ENCODE peak calls at places on chromosomes 4 and X, in seven cellular contexts. X is GM13977, U is activated B cell treated with CpG ODN at 0.5 μM for 24 hours, P is GM10248, L is LNCaP clone FGC, B is heart right ventricle, J is choroid plexus epithelial cell. Y is an unnamed sample.

GRCh38 chr4:7733801-7734650 is 205.6 kb downstream of the AFAP1 start:
- DNase-seq in P (no peak), U (no peak), L (no peak), X (no peak), B (no peak), J (no peak), Y (no peak)

GRCh38 chrX:456146-456545 is 69.4 kb upstream of the PPP2R3B start:
- DNase-seq in U (no peak), J (no peak), X (no peak), L (no peak), B (no peak), P (no peak), Y (no peak)

GRCh38 chr4:183304067-183304466 is 16.0 kb downstream of the CLDN22 start:
- DNase-seq in U (no peak), B (no peak), P (no peak), J (no peak), L (no peak), X (no peak), Y (no peak)

GRCh38 chrX:30570505-30570904 is 7.1 kb downstream of the TASL start:
- DNase-seq in P (no peak), X (no peak), J (peak), L (no peak), U (no peak), B (no peak), Y (no peak)

GRCh38 chr4:128635141-128635911 is 174.2 kb upstream of the JADE1 start:
- DNase-seq in P (no peak), J (peak), X (no peak), U (no peak), L (peak), B (peak), Y (no peak)

GRCh38 chrX:54961750-54962149 is 32.2 kb downstream of the PFKFB1 start:
- DNase-seq in J (no peak), U (no peak), P (no peak), L (no peak), B (no peak), X (no peak), Y (no peak)

GRCh38 chrX:45849261-45849660 is 648.6 kb upstream of the DIPK2B start:
- DNase-seq in X (peak), L (no peak), J (peak), B (peak), P (peak), U (no peak), Y (no peak)

GRCh38 chrX:54640721-54641120 is 110.7 kb downstream of the GNL3L start:
- DNase-seq in P (no peak), B (no peak), J (peak), U (no peak), X (no peak), L (no peak), Y (no peak)

GRCh38 chrX:96474357-96475125 is 210.1 kb upstream of the DIAPH2 start:
- DNase-seq in X (no peak), P (no peak), U (no peak), J (peak), L (peak), B (no peak), Y (no peak)

GRCh38 chr4:69057620-69058409 is 38.5 kb upstream of the UGT2B7 start:
- DNase-seq in P (peak), B (no peak), U (no peak), J (peak), L (no peak), X (no peak), Y (no peak)

DNA sequence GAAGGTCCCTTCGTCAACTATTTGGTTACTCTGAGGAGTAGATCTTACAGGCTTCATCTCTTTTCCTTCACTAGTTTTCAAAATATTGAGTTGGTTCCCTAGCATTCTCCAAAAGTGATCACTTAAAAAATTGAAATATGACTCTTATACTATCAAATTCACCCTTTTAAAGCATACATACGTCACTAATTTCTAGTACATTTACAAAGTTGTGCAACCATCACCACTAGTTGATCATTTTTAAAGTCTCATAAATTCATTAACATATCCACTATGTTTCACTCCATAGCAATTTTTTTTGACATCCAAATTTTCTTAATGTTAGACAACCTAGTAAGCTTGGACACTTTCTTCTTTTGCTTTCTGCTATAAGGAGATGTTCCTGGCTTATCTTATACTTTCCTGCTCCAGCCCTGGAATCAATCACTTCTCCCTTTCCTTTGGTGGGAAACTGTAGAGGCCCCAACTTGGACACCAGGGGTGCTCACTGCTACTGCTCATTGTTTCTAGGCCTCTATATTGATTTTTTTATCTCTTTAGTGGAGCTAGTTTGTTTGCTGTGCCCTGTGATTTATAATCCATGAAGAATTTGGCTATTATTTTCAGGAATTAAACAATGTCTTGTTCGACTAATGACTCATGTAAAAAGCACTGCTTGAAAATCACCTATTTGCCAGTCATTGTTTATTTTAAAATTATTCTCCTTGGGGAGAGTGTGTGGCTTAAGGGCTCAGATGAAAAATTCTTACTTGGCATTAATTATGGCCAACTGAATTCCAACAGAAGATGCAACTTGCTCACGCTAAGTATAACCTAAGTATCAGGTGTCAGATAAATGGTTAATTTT is 4.0 kb upstream of the ZFX start:
- DNase-seq in X (no peak), L (no peak), P (no peak), J (peak), U (no peak), B (no peak), Y (no peak)
- TF ChIP-seq CTCF in X (no peak), L (no peak), P (no peak), J (peak), U (no peak), B (no peak), Y (no peak)

DNA sequence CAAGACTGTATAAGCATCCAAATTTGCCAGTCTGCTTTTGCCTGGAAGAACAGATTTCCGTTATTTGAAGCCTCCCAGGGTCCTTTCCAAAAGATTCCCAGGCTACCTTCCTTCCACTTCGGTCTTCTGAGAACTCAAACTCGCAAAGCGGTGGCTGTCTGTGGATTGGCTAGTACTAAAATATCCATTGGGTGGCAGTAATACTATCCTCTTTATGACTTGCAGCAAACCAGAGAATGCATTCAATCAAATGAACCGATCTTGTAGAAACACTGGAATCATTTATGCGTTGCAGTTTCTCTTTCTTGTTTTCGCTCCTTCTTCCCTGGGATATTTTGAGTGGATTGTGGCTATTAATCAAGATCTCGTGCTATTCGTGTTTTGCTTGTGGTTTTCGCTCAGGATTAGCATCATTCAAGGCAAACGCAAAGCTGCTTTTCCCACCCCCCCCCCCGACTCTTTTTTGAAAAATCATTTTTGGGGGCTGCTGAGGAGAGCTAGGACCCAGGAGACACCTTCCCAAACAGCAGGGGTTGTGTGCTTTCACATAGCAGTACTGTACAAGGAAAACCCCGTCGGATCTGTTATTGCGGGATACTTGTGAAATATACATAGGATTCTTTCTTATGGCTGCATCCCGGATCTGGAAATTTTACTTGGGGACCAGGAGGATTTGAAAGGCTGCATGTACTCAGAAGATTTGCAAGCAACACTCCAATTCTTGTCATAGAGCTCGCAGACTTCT is at the start of gene IL1RAPL1:
- DNase-seq in U (no peak), X (no peak), J (peak), P (no peak), L (no peak), B (no peak), Y (no peak)
- TF ChIP-seq CTCF in U (no peak), X (no peak), J (peak), P (no peak), L (peak), B (no peak), Y (no peak)

GRCh38 chr4:37666625-37667071 is 19.5 kb downstream of the RELL1 start:
- DNase-seq in L (no peak), X (no peak), U (no peak), P (no peak), B (peak), J (peak), Y (no peak)
- TF ChIP-seq CTCF in L (no peak), X (no peak), U (no peak), P (no peak), B (no peak), J (peak), Y (no peak)

DNA sequence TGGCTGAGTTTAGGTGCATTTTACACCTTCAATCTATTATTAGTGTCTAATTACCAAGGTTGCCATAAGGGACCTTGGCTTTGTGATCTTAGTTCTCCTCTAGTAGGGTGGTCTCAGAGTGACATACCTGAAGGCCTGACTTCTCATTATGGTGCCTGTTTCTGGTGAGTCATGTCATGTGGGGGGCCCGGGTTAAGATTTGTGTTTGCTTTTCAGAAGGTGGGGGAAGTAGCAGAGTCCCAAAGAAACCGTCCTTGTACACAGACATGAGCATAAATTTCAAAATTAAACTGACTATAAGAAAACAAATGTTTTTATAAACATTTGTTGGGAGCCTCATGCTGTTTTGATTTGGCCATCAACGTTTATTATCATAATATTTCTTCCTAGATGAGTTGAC is 74.5 kb downstream of the HHIP start:
- DNase-seq in X (no peak), U (no peak), P (no peak), J (no peak), B (no peak), L (no peak), Y (no peak)
- TF ChIP-seq CTCF in X (no peak), U (no peak), P (no peak), J (no peak), B (no peak), L (no peak), Y (no peak)

DNA sequence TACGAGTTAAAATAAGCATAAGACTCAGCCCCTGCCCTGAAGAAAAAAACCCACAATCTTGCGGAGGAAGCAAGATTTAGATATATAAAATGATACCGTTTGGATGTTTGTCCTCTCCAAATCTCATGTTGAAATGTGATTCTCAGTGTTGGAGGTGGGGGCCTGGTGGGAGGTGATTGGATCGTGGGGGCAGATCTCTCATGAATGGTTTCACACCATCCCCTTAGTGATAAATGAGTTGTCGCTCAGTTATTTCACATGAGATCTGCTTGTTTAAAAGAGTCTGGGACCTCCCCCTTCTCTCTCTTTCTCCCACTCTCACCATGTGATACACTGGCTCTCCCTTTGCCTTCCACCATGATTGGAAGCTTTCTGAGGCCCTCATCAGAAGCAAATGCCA is 28.6 kb downstream of the EFHC2 start:
- DNase-seq in U (no peak), P (no peak), L (no peak), J (no peak), B (no peak), X (no peak), Y (no peak)
- TF ChIP-seq CTCF in U (no peak), P (no peak), L (no peak), J (no peak), B (no peak), X (no peak), Y (no peak)

DNA sequence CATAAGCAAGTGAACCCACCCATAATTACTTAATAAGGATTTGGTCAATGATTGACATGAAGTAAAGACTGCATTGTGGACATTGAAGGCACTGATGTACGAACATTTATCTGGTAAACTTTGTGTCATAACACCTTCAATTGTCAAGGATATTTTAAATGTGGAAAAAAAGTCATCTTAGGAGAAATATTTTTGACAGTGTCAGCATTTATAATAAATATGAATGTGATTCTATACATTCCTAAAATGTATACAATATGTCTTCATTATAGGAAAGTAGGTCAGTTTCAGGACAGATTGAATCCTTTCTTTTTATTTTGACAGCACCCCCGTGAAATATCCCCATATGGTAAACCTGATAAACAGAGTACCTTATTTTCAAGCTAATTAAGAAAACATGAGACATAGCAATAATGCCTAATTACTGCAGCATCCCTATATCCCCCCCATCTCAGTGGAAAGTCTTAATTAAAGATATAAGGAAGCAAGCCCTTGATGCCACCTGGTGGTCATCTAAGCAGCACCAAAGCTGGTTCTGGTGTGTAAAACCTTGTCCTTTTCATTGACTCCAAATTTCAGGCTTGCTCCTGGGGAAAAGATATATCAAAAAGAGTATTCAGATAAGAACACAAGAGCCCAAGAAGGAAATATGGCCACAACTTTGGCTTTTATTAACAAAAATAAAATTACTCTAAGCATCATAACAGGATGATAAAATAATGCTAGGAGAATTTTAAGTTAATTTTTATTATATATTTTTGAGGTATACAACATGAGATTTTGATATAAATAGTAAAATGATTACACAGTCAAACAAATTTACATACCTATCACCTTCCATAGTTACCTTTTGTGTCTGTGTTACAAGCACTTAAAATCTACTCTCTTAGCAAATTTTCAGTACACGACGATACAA is 379.7 kb downstream of the TLL1 start:
- DNase-seq in X (no peak), L (no peak), B (no peak), U (no peak), J (peak), P (no peak), Y (no peak)
- TF ChIP-seq CTCF in X (peak), L (peak), B (no peak), U (no peak), J (peak), P (peak), Y (no peak)

Y was measured in lower leg skin.